ENCODE peak calls at places on chromosomes 6 and 20, in ten cellular contexts. S is heart left ventricle, Y is WTC11, Z is GM04504, W is H4, T is NCI-H1092 treated with DMSO at 0.1 percent for 48 hours, H is HEK293T, B is NCI-H187, Q is ovary, F is stomach. M is an unnamed sample.

GRCh38 chr6:35328108-35328723 is 14.1 kb upstream of the PPARD start:
- DNase-seq in S (no peak), Y (no peak), Z (no peak), W (no peak), T (no peak), H (peak; percentile 9), B (no peak), Q (no peak), F (no peak), M (no peak)

GRCh38 chr20:51385941-51386530 is 156.5 kb downstream of the NFATC2 start:
- DNase-seq in S (no peak), Y (peak; percentile 53), Z (peak; percentile 24), W (no peak), T (peak; percentile 9), H (peak; percentile 56), B (no peak), Q (no peak), F (no peak), M (no peak)

GRCh38 chr20:9572690-9573089 is 58.3 kb downstream of the LAMP5 start:
- DNase-seq in S (no peak), Y (no peak), Z (no peak), W (no peak), T (no peak), H (no peak), B (no peak), Q (no peak), F (no peak), M (no peak)

GRCh38 chr20:34824861-34825529 is 456 bp downstream of the NCOA6 start:
- DNase-seq in S (peak; percentile 81), Y (peak; percentile 78), Z (no peak), W (peak; percentile 19), T (peak; percentile 77), H (peak; percentile 69), B (no peak), Q (peak; percentile 66), F (peak; percentile 61), M (no peak)

GRCh38 chr6:42104095-42104806 is 38.2 kb downstream of the C6orf132 start:
- DNase-seq in S (peak; percentile 84), Y (peak; percentile 85), Z (no peak), W (no peak), T (no peak), H (peak; percentile 46), B (no peak), Q (peak; percentile 41), F (peak; percentile 59), M (no peak)

GRCh38 chr6:80464901-80465300 is 358.4 kb downstream of the BCKDHB start:
- DNase-seq in S (no peak), Y (peak; percentile 20), Z (no peak), W (no peak), T (no peak), H (no peak), B (no peak), Q (no peak), F (no peak), M (no peak)

GRCh38 chr6:109979033-109979921 is 1.2 kb downstream of the GPR6 start:
- DNase-seq in S (no peak), Y (peak; percentile 38), Z (no peak), W (no peak), T (peak; percentile 46), H (no peak), B (no peak), Q (no peak), F (no peak), M (no peak)

GRCh38 chr6:141955621-141956020 is 177.1 kb upstream of the GJE1 start:
- DNase-seq in S (no peak), Y (no peak), Z (no peak), W (no peak), T (no peak), H (no peak), B (no peak), Q (no peak), F (no peak), M (no peak)

GRCh38 chr6:166629628-166630027 is 2.6 kb upstream of the RPS6KA2 start:
- DNase-seq in S (no peak), Y (no peak), Z (no peak), W (no peak), T (no peak), H (no peak), B (no peak), Q (no peak), F (no peak), M (no peak)

GRCh38 chr6:2132416-2132815 is 113.0 kb downstream of the GMDS start:
- DNase-seq in S (no peak), Y (no peak), Z (no peak), W (no peak), T (no peak), H (no peak), B (no peak), Q (no peak), F (no peak), M (no peak)

GRCh38 chr20:4082406-4083102 is 67.2 kb upstream of the RNF24 start:
- DNase-seq in S (no peak), Y (peak; percentile 57), Z (no peak), W (peak; percentile 93), T (no peak), H (no peak), B (no peak), Q (no peak), F (no peak), M (no peak)

GRCh38 chr6:41289815-41290214 is 3.3 kb upstream of the TREM1 start:
- DNase-seq in S (no peak), Y (no peak), Z (no peak), W (no peak), T (no peak), H (no peak), B (no peak), Q (no peak), F (no peak), M (no peak)

GRCh38 chr6:43459535-43459934 is 4.2 kb upstream of the DLK2 start:
- DNase-seq in S (no peak), Y (no peak), Z (no peak), W (no peak), T (no peak), H (no peak), B (no peak), Q (no peak), F (no peak), M (no peak)

GRCh38 chr6:156934054-156934424 is 156.9 kb downstream of the ARID1B start:
- DNase-seq in S (no peak), Y (no peak), Z (no peak), W (no peak), T (no peak), H (no peak), B (no peak), Q (no peak), F (no peak), M (no peak)

GRCh38 chr6:133568970-133569889 is 319.7 kb upstream of the TCF21 start:
- DNase-seq in S (no peak), Y (peak; percentile 36), Z (peak; percentile 51), W (peak; percentile 76), T (peak; percentile 76), H (peak; percentile 69), B (peak; percentile 43), Q (peak; percentile 44), F (no peak), M (no peak)

GRCh38 chr6:56729719-56730118 is 87.0 kb upstream of the DST start:
- DNase-seq in S (no peak), Y (no peak), Z (peak; percentile 59), W (no peak), T (no peak), H (no peak), B (no peak), Q (no peak), F (no peak), M (no peak)

GRCh38 chr6:90940812-90941481 is 354.1 kb upstream of the MAP3K7 start:
- DNase-seq in S (no peak), Y (no peak), Z (peak; percentile 14), W (peak; percentile 76), T (peak; percentile 77), H (peak; percentile 45), B (peak; percentile 16), Q (no peak), F (no peak), M (peak; percentile 57)

GRCh38 chr6:31922942-31923341 is 4.6 kb upstream of the C2 start:
- DNase-seq in S (no peak), Y (peak; percentile 50), Z (no peak), W (no peak), T (peak; percentile 15), H (no peak), B (no peak), Q (no peak), F (peak; percentile 32), M (no peak)

GRCh38 chr6:89034586-89035251 is 45.8 kb upstream of the PNRC1 start:
- DNase-seq in S (no peak), Y (no peak), Z (peak; percentile 56), W (peak; percentile 7), T (no peak), H (no peak), B (no peak), Q (peak; percentile 27), F (no peak), M (peak; percentile 85)

GRCh38 chr6:169701218-169701952 is 444 bp downstream of the WDR27 start:
- DNase-seq in S (no peak), Y (no peak), Z (no peak), W (no peak), T (peak; percentile 69), H (peak; percentile 42), B (no peak), Q (no peak), F (no peak), M (no peak)

GRCh38 chr6:39029156-39030011 is 19.2 kb upstream of the GLP1R start:
- DNase-seq in S (no peak), Y (peak; percentile 80), Z (peak; percentile 3), W (no peak), T (no peak), H (peak; percentile 82), B (no peak), Q (no peak), F (no peak), M (no peak)

GRCh38 chr6:77368660-77369313 is 94.5 kb downstream of the HTR1B start:
- DNase-seq in S (no peak), Y (peak; percentile 61), Z (no peak), W (peak; percentile 55), T (no peak), H (peak; percentile 16), B (no peak), Q (no peak), F (peak; percentile 26), M (no peak)

GRCh38 chr20:37259031-37259430 is 2.6 kb downstream of the GHRH start:
- DNase-seq in S (no peak), Y (no peak), Z (no peak), W (no peak), T (no peak), H (no peak), B (no peak), Q (no peak), F (no peak), M (no peak)

GRCh38 chr6:81612136-81612535 is 140.3 kb downstream of the TENT5A start:
- DNase-seq in S (no peak), Y (no peak), Z (no peak), W (no peak), T (no peak), H (no peak), B (no peak), Q (no peak), F (no peak), M (no peak)

M was measured in epithelial cell of proximal tubule.